ENCODE peak calls at places on chromosomes 13 and 19, in five cellular contexts. One of them, this sample, is unnamed.
A peak's percentile ranks its signal among the peaks of the same experiment; 100 is the strongest.

GRCh38 chr13:113783482-113783881 is 24.5 kb downstream of the TMEM255B start:
- DNase-seq in activated T-cell treated with anti-CD3 and anti-CD28 coated beads, Interleukin-2, amount 50 U/mL, for 4 hours: no peak
- DNase-seq in foreskin fibroblast: no peak
- DNase-seq in left lung: no peak
- DNase-seq in GM23338: no peak
- DNase-seq in this sample: no peak

GRCh38 chr19:9597027-9597426 is 12.7 kb upstream of the ZNF121 start:
- DNase-seq in activated T-cell treated with anti-CD3 and anti-CD28 coated beads, Interleukin-2, amount 50 U/mL, for 4 hours: no peak
- DNase-seq in foreskin fibroblast: peak; percentile 90
- DNase-seq in left lung: no peak
- DNase-seq in GM23338: no peak
- DNase-seq in this sample: no peak

GRCh38 chr19:660793-661426 is 2.1 kb downstream of the RNF126 start:
- DNase-seq in activated T-cell treated with anti-CD3 and anti-CD28 coated beads, Interleukin-2, amount 50 U/mL, for 4 hours: no peak
- DNase-seq in foreskin fibroblast: no peak
- DNase-seq in left lung: no peak
- DNase-seq in GM23338: no peak
- DNase-seq in this sample: no peak

GRCh38 chr19:54188224-54188871 is 1.0 kb downstream of the MBOAT7 start:
- DNase-seq in activated T-cell treated with anti-CD3 and anti-CD28 coated beads, Interleukin-2, amount 50 U/mL, for 4 hours: peak; percentile 59
- DNase-seq in foreskin fibroblast: peak; percentile 65
- DNase-seq in left lung: no peak
- DNase-seq in GM23338: peak; percentile 45
- DNase-seq in this sample: no peak

GRCh38 chr13:92187378-92187989 is 789.1 kb downstream of the GPC5 start:
- DNase-seq in activated T-cell treated with anti-CD3 and anti-CD28 coated beads, Interleukin-2, amount 50 U/mL, for 4 hours: no peak
- DNase-seq in foreskin fibroblast: peak; percentile 54
- DNase-seq in left lung: no peak
- DNase-seq in GM23338: peak; percentile 72
- DNase-seq in this sample: no peak

GRCh38 chr13:60619461-60619860 is 222.4 kb downstream of the TDRD3 start:
- DNase-seq in activated T-cell treated with anti-CD3 and anti-CD28 coated beads, Interleukin-2, amount 50 U/mL, for 4 hours: no peak
- DNase-seq in foreskin fibroblast: no peak
- DNase-seq in left lung: no peak
- DNase-seq in GM23338: no peak
- DNase-seq in this sample: no peak

GRCh38 chr19:38933544-38933943 is 2.8 kb downstream of the MRPS12 start:
- DNase-seq in activated T-cell treated with anti-CD3 and anti-CD28 coated beads, Interleukin-2, amount 50 U/mL, for 4 hours: no peak
- DNase-seq in foreskin fibroblast: no peak
- DNase-seq in left lung: no peak
- DNase-seq in GM23338: no peak
- DNase-seq in this sample: no peak

GRCh38 chr13:80444240-80445015 is 103.5 kb upstream of the SPRY2 start:
- DNase-seq in activated T-cell treated with anti-CD3 and anti-CD28 coated beads, Interleukin-2, amount 50 U/mL, for 4 hours: no peak
- DNase-seq in foreskin fibroblast: no peak
- DNase-seq in left lung: no peak
- DNase-seq in GM23338: no peak
- DNase-seq in this sample: no peak

GRCh38 chr19:47573076-47574026 is at the start of gene ZNF541:
- DNase-seq in activated T-cell treated with anti-CD3 and anti-CD28 coated beads, Interleukin-2, amount 50 U/mL, for 4 hours: peak; percentile 85
- DNase-seq in foreskin fibroblast: peak; percentile 80
- DNase-seq in left lung: peak; percentile 65
- DNase-seq in GM23338: peak; percentile 43
- DNase-seq in this sample: peak; percentile 77

GRCh38 chr19:45901432-45901903 is 945 bp downstream of the MYPOP start:
- DNase-seq in activated T-cell treated with anti-CD3 and anti-CD28 coated beads, Interleukin-2, amount 50 U/mL, for 4 hours: no peak
- DNase-seq in foreskin fibroblast: peak; percentile 72
- DNase-seq in left lung: peak; percentile 55
- DNase-seq in GM23338: peak; percentile 35
- DNase-seq in this sample: no peak

This sample was measured in stimulated activated effector memory CD8-positive, alpha-beta T cell treated with anti-CD3 and anti-CD28 coated beads, Interleukin-12 subunit alpha, Interleukin-12 subunit beta, amount 100 ng/mL, for 72 hours.